ENCODE peak calls at places on chromosomes 3 and 15, in ten cellular contexts. One of them, this sample, is unnamed.

GRCh38 chr3:72441284-72441994 is 406.8 kb downstream of the SHQ1 start:
- DNase-seq in T-helper 2 cell: no peak
- DNase-seq in HT-29: no peak
- DNase-seq in lower lobe of right lung: no peak
- DNase-seq in B cell: no peak
- DNase-seq in DMS53: no peak
- DNase-seq in skeletal muscle cell: no peak
- DNase-seq in EH: no peak
- DNase-seq in NCI-H1694: no peak
- DNase-seq in hypothalamus: no peak
- DNase-seq in this sample: no peak

GRCh38 chr3:101780661-101781060 is 1.6 kb downstream of the NXPE3 start:
- DNase-seq in HT-29: no peak
- DNase-seq in DMS53: peak; percentile 56
- DNase-seq in NCI-H1694: no peak
- DNase-seq in hypothalamus: no peak
- DNase-seq in lower lobe of right lung: no peak
- DNase-seq in T-helper 2 cell: no peak
- DNase-seq in skeletal muscle cell: peak; percentile 69
- DNase-seq in B cell: no peak
- DNase-seq in EH: peak; percentile 88
- DNase-seq in this sample: no peak

GRCh38 chr3:87354399-87354798 is 78.0 kb upstream of the POU1F1 start:
- DNase-seq in lower lobe of right lung: no peak
- DNase-seq in EH: no peak
- DNase-seq in hypothalamus: no peak
- DNase-seq in B cell: no peak
- DNase-seq in DMS53: peak; percentile 28
- DNase-seq in NCI-H1694: no peak
- DNase-seq in T-helper 2 cell: no peak
- DNase-seq in skeletal muscle cell: no peak
- DNase-seq in HT-29: no peak
- DNase-seq in this sample: no peak

GRCh38 chr3:27800261-27800660 is 78.1 kb upstream of the EOMES start:
- DNase-seq in hypothalamus: no peak
- DNase-seq in NCI-H1694: no peak
- DNase-seq in T-helper 2 cell: no peak
- DNase-seq in B cell: no peak
- DNase-seq in EH: no peak
- DNase-seq in HT-29: no peak
- DNase-seq in DMS53: no peak
- DNase-seq in skeletal muscle cell: no peak
- DNase-seq in lower lobe of right lung: no peak
- DNase-seq in this sample: no peak

GRCh38 chr3:50450135-50450911 is 53.1 kb downstream of the CACNA2D2 start:
- DNase-seq in skeletal muscle cell: no peak
- DNase-seq in B cell: peak; percentile 47
- DNase-seq in HT-29: no peak
- DNase-seq in EH: peak; percentile 17
- DNase-seq in DMS53: peak; percentile 59
- DNase-seq in hypothalamus: peak; percentile 47
- DNase-seq in lower lobe of right lung: peak; percentile 95
- DNase-seq in NCI-H1694: no peak
- DNase-seq in T-helper 2 cell: peak; percentile 44
- DNase-seq in this sample: peak; percentile 91

GRCh38 chr15:67882487-67883227 is 42.8 kb upstream of the RNU6-1 start:
- DNase-seq in skeletal muscle cell: no peak
- DNase-seq in lower lobe of right lung: no peak
- DNase-seq in DMS53: no peak
- DNase-seq in EH: peak; percentile 25
- DNase-seq in NCI-H1694: no peak
- DNase-seq in HT-29: no peak
- DNase-seq in hypothalamus: no peak
- DNase-seq in B cell: no peak
- DNase-seq in T-helper 2 cell: no peak
- DNase-seq in this sample: no peak

GRCh38 chr3:167691366-167691765 is 37.6 kb upstream of the WDR49 start:
- DNase-seq in skeletal muscle cell: no peak
- DNase-seq in lower lobe of right lung: no peak
- DNase-seq in NCI-H1694: no peak
- DNase-seq in HT-29: no peak
- DNase-seq in DMS53: no peak
- DNase-seq in hypothalamus: no peak
- DNase-seq in EH: no peak
- DNase-seq in T-helper 2 cell: peak; percentile 3
- DNase-seq in B cell: peak; percentile 13
- DNase-seq in this sample: no peak

GRCh38 chr15:94400521-94401290 is 169.3 kb downstream of the MCTP2 start:
- DNase-seq in skeletal muscle cell: no peak
- DNase-seq in T-helper 2 cell: no peak
- DNase-seq in HT-29: no peak
- DNase-seq in B cell: no peak
- DNase-seq in EH: no peak
- DNase-seq in NCI-H1694: no peak
- DNase-seq in lower lobe of right lung: no peak
- DNase-seq in DMS53: no peak
- DNase-seq in hypothalamus: no peak
- DNase-seq in this sample: no peak

This sample was measured in kidney.